ENCODE peak calls at places on chromosomes 3 and 15, in five cellular contexts. K, S, O, W and H are unnamed samples.

GRCh38 chr15:37653018-37653417 is 281.4 kb upstream of the TMCO5A start:
- DNase-seq in W (no peak), O (no peak), S (no peak), K (no peak), H (no peak)

GRCh38 chr3:4503050-4503449 is 9.9 kb downstream of the ITPR1 start:
- DNase-seq in W (no peak), S (no peak), O (no peak), K (no peak), H (no peak)

GRCh38 chr15:88716543-88717341 is 77.9 kb downstream of the ISG20 start:
- DNase-seq in O (no peak), K (no peak), S (no peak), W (no peak), H (no peak)

GRCh38 chr3:26613999-26614398 is 8.6 kb upstream of the LRRC3B start:
- DNase-seq in S (no peak), K (no peak), W (no peak), O (no peak), H (no peak)

GRCh38 chr15:60006203-60006782 is 2.2 kb downstream of the FOXB1 start:
- DNase-seq in S (peak), W (no peak), K (peak), O (peak), H (no peak)

GRCh38 chr3:106957021-106957420 is 420.2 kb upstream of the CCDC54 start:
- DNase-seq in W (no peak), K (no peak), O (no peak), S (no peak), H (no peak)

GRCh38 chr15:52790941-52791751 is 1.0 kb upstream of the ONECUT1 start:
- DNase-seq in K (no peak), S (no peak), W (no peak), O (no peak), H (peak)

GRCh38 chr3:110384601-110385000 is 687.0 kb upstream of the NECTIN3 start:
- DNase-seq in W (no peak), O (peak), S (no peak), K (no peak), H (no peak)

GRCh38 chr3:45007091-45007490 is 19.0 kb upstream of the CLEC3B start:
- DNase-seq in W (no peak), S (no peak), K (no peak), O (no peak), H (no peak)

GRCh38 chr15:63059573-63060216 is 17.1 kb downstream of the TPM1 start:
- DNase-seq in W (no peak), S (no peak), K (no peak), O (no peak), H (no peak)

GRCh38 chr15:57607570-57608000 is 15.9 kb downstream of the MYZAP start:
- DNase-seq in W (no peak), S (no peak), O (peak), K (no peak), H (no peak)